ENCODE peak calls at places on chromosomes 3 and 15, in six cellular contexts. U is T-cell, B is cardiac muscle cell, R is LoVo, S is HEK293T, K is HS-5. M is an unnamed sample.

GRCh38 chr3:38721207-38721772 is 71.8 kb upstream of the SCN5A start:
- DNase-seq in U (no peak), B (no peak), R (no peak), S (no peak), K (no peak), M (no peak)

GRCh38 chr3:141070727-141071357 is 19.7 kb downstream of the SPSB4 start:
- DNase-seq in U (no peak), B (no peak), R (no peak), S (no peak), K (no peak), M (no peak)

GRCh38 chr3:10173095-10173925 is 8.6 kb downstream of the IRAK2 start:
- DNase-seq in U (no peak), B (no peak), R (no peak), S (no peak), K (no peak), M (no peak)

GRCh38 chr15:72398189-72398588 is at the start of gene TMEM202:
- DNase-seq in U (no peak), B (no peak), R (no peak), S (no peak), K (no peak), M (no peak)

GRCh38 chr15:56192659-56193442 is 50.8 kb downstream of the RFX7 start:
- DNase-seq in U (no peak), B (no peak), R (no peak), S (no peak), K (no peak), M (no peak)

GRCh38 chr15:33145447-33145846 is 49.1 kb downstream of the FMN1 start:
- DNase-seq in U (no peak), B (no peak), R (peak), S (no peak), K (no peak), M (no peak)

GRCh38 chr3:48130321-48130881 is 57.8 kb downstream of the CDC25A start:
- DNase-seq in U (no peak), B (peak), R (no peak), S (peak), K (no peak), M (peak)

GRCh38 chr3:78986702-78987101 is 781.1 kb downstream of the ROBO1 start:
- DNase-seq in U (no peak), B (no peak), R (no peak), S (no peak), K (no peak), M (no peak)

GRCh38 chr3:38696034-38696433 is 46.5 kb upstream of the SCN5A start:
- DNase-seq in U (no peak), B (no peak), R (no peak), S (no peak), K (no peak), M (no peak)

GRCh38 chr3:122893282-122893681 is 98.4 kb downstream of the SLC49A4 start:
- DNase-seq in U (no peak), B (no peak), R (peak), S (no peak), K (no peak), M (peak)

GRCh38 chr15:101121511-101122090 is 130.2 kb downstream of the CHSY1 start:
- DNase-seq in U (peak), B (peak), R (no peak), S (peak), K (no peak), M (no peak)

GRCh38 chr3:105798381-105798934 is 70.4 kb downstream of the CBLB start:
- DNase-seq in U (no peak), B (no peak), R (no peak), S (no peak), K (no peak), M (no peak)

GRCh38 chr3:160330111-160330510 is 68.9 kb downstream of the IFT80 start:
- DNase-seq in U (no peak), B (peak), R (no peak), S (no peak), K (no peak), M (no peak)

GRCh38 chr15:90664650-90665287 is 52.4 kb upstream of the BLM start:
- DNase-seq in U (no peak), B (peak), R (peak), S (no peak), K (no peak), M (peak)

GRCh38 chr3:184965639-184966430 is 153.9 kb downstream of the VPS8 start:
- DNase-seq in U (no peak), B (no peak), R (no peak), S (no peak), K (no peak), M (no peak)

GRCh38 chr15:22891426-22892210 is 53.2 kb downstream of the NIPA2 start:
- DNase-seq in U (no peak), B (no peak), R (no peak), S (no peak), K (no peak), M (no peak)

GRCh38 chr15:95864467-95864886 is 466.0 kb upstream of the NR2F2 start:
- DNase-seq in U (no peak), B (no peak), R (no peak), S (no peak), K (no peak), M (no peak)

GRCh38 chr3:94990952-94991705 is 928.3 kb downstream of the NSUN3 start:
- DNase-seq in U (no peak), B (no peak), R (no peak), S (no peak), K (no peak), M (no peak)

GRCh38 chr15:20294651-20295237 is 246.9 kb downstream of the GOLGA6L6 start:
- DNase-seq in U (no peak), B (no peak), R (no peak), S (no peak), K (no peak), M (no peak)

GRCh38 chr15:76863693-76864092 is 41.4 kb downstream of the SCAPER start:
- DNase-seq in U (no peak), B (no peak), R (no peak), S (no peak), K (no peak), M (no peak)